ENCODE peak calls at places on chromosome 9, in six cellular contexts. O is GM10248, U is amygdala, D is ELR, Z is heart right ventricle, I is AG10803. X is an unnamed sample.

GRCh38 chr9:100474082-100474949 is 1.4 kb downstream of the TMEFF1 start:
- DNase-seq in I (no peak), O (no peak), U (no peak), D (peak; percentile 61), Z (no peak), X (no peak)

GRCh38 chr9:130675396-130675795 is 11.0 kb downstream of the PRDM12 start:
- DNase-seq in Z (no peak), U (no peak), O (no peak), D (no peak), I (no peak), X (peak; percentile 26)

GRCh38 chr9:95504053-95504963 is 12.5 kb downstream of the PTCH1 start:
- DNase-seq in O (no peak), I (peak; percentile 69), Z (peak; percentile 25), D (peak; percentile 34), U (no peak), X (no peak)

GRCh38 chr9:131276891-131277672 is 772 bp upstream of the FAM78A start:
- DNase-seq in U (no peak), O (no peak), D (no peak), I (no peak), Z (peak; percentile 61), X (no peak)

GRCh38 chr9:132032584-132032945 is 47.1 kb downstream of the MED27 start:
- DNase-seq in Z (no peak), U (no peak), O (peak; percentile 19), D (no peak), I (no peak), X (peak; percentile 45)

GRCh38 chr9:75451045-75451444 is 362.7 kb downstream of the OSTF1 start:
- DNase-seq in D (no peak), I (no peak), Z (no peak), U (no peak), O (no peak), X (no peak)

GRCh38 chr9:4793412-4794005 is 765 bp downstream of the RCL1 start:
- DNase-seq in U (no peak), O (no peak), I (no peak), Z (no peak), D (no peak), X (peak; percentile 15)

GRCh38 chr9:27426717-27427645 is 97.1 kb upstream of the IFNK start:
- DNase-seq in D (peak; percentile 71), U (no peak), I (peak; percentile 80), O (no peak), Z (no peak), X (peak; percentile 88)

GRCh38 chr9:90698874-90699440 is 56.3 kb upstream of the DIRAS2 start:
- DNase-seq in I (no peak), U (no peak), O (no peak), D (no peak), Z (no peak), X (no peak)

GRCh38 chr9:111150241-111150640 is 112.0 kb upstream of the LPAR1 start:
- DNase-seq in D (no peak), U (no peak), O (no peak), Z (no peak), I (no peak), X (no peak)

X was measured in DMS79.